ENCODE peak calls at places on chromosome 5, in nine cellular contexts. L is CD8-positive, alpha-beta T cell; N is IMR-90; E is prostate gland; J is astrocyte; V is SJSA1; K is CD8-positive, alpha-beta memory T cell; T is A673; Y is transverse colon. Q is an unnamed sample.

GRCh38 chr5:173707392-173707791 is 90.9 kb upstream of the BOD1 start:
- DNase-seq in N (peak; percentile 44), K (no peak), T (no peak), L (no peak), Y (no peak), J (peak; percentile 56), V (no peak), E (peak; percentile 10), Q (no peak)

GRCh38 chr5:5933651-5934050 is 444.7 kb downstream of the MED10 start:
- DNase-seq in L (no peak), V (no peak), N (no peak), Y (no peak), E (no peak), J (no peak), T (no peak), K (no peak), Q (no peak)

GRCh38 chr5:148976569-148977321 is 86.1 kb downstream of the SH3TC2 start:
- DNase-seq in E (peak; percentile 35), V (peak; percentile 89), J (peak; percentile 51), T (no peak), L (no peak), K (no peak), N (peak; percentile 48), Y (no peak), Q (no peak)

GRCh38 chr5:77658662-77659061 is 20.1 kb upstream of the OTP start:
- DNase-seq in J (no peak), N (no peak), E (no peak), V (no peak), Y (no peak), T (no peak), L (no peak), K (no peak), Q (no peak)

GRCh38 chr5:137105351-137105750 is 393.8 kb downstream of the SPOCK1 start:
- DNase-seq in Y (no peak), E (no peak), N (no peak), T (no peak), V (no peak), K (no peak), L (no peak), J (no peak), Q (no peak)

GRCh38 chr5:110268283-110268682 is 458.2 kb downstream of the TMEM232 start:
- DNase-seq in J (no peak), V (no peak), N (no peak), L (no peak), K (no peak), Y (no peak), E (no peak), T (no peak), Q (no peak)

GRCh38 chr5:134738963-134739661 is 764 bp downstream of the CAMLG start:
- DNase-seq in Y (peak; percentile 18), L (peak; percentile 15), N (peak; percentile 49), J (peak; percentile 44), K (no peak), V (peak; percentile 59), T (peak; percentile 56), E (peak; percentile 10), Q (no peak)

GRCh38 chr5:119435436-119436132 is 16.7 kb upstream of the HSD17B4 start:
- DNase-seq in T (peak; percentile 72), Y (peak; percentile 74), V (peak; percentile 42), K (peak; percentile 52), E (no peak), J (peak; percentile 13), N (peak; percentile 52), L (peak; percentile 73), Q (peak; percentile 15)

GRCh38 chr5:138844812-138845513 is 30.2 kb downstream of the LRRTM2 start:
- DNase-seq in L (no peak), J (peak; percentile 94), T (peak; percentile 43), E (peak; percentile 58), N (peak; percentile 88), V (peak; percentile 54), K (no peak), Y (no peak), Q (no peak)

GRCh38 chr5:172045315-172045632 is 38.8 kb upstream of the FBXW11 start:
- DNase-seq in K (no peak), V (no peak), T (no peak), E (no peak), J (no peak), Y (no peak), L (no peak), N (no peak), Q (no peak)

GRCh38 chr5:38467353-38468040 is 88.9 kb downstream of the LIFR start:
- DNase-seq in V (peak; percentile 40), E (no peak), T (no peak), K (no peak), J (peak; percentile 43), L (no peak), N (peak; percentile 56), Y (no peak), Q (no peak)

GRCh38 chr5:31470608-31471007 is 61.3 kb downstream of the DROSHA start:
- DNase-seq in K (no peak), L (no peak), E (no peak), Y (peak; percentile 10), V (no peak), N (peak; percentile 54), J (peak; percentile 56), T (peak; percentile 57), Q (peak; percentile 1)

GRCh38 chr5:105230516-105230915 is 1667.9 kb upstream of the NUDT12 start:
- DNase-seq in L (no peak), J (no peak), Y (no peak), V (no peak), N (no peak), K (no peak), T (no peak), E (no peak), Q (no peak)

GRCh38 chr5:157447246-157447645 is 12.8 kb upstream of the NIPAL4 start:
- DNase-seq in K (no peak), E (peak; percentile 52), Y (peak; percentile 76), J (no peak), V (no peak), T (no peak), N (no peak), L (no peak), Q (no peak)

DNA sequence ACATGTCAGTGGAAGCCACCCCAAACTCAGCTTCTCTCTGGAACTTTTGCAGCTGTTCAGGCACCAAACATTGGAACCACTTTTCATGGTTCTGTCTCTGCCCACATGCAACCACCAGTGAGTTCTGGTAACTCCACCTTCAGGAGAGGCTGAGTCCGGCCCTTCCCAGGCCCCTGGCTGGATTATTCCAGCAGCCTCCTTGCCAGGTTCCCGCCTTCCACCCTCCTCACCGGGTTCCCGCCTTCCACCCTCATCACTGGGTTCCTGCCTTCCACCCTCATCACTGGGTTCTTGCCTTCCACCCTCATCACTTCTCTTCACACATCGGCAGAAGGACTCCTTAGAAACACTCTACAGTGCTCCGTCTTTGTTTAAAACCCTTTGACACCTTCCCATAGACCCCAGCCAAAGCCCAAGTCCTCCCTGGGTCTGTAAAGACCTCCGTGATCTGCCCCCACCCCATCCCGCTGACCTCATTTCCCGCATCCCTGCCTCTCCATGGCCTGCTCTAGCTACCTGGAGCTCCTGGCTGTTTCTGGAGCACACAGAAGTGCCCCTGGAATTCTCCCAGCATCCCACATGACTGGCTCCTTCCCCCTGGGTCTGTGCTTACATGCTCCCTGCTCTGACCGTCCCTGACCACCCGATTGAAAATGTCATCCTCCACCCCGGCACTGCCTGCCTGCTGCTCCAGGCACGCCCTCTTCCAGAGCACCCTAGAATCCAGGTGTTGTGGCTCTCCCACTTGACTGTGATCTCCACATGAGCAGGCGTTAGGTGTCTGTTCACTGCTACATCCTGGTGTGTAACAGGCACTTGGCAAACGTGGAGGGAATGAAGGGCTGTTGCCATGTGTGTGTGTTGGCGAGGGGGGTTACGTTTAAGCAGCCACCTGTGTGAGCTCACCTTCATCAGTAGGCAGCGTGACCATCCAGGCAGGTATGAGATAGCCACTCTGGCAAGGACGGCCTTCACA is 17.7 kb downstream of the ROPN1L start:
- DNase-seq in V (no peak), J (no peak), L (no peak), Y (no peak), E (no peak), N (no peak), T (no peak), K (no peak), Q (no peak)
- H3K4me1 ChIP-seq in V (peaks cover 35% of the 10 kb centered on the region), J (peaks cover 19% of the 10 kb centered on the region), L (no peaks in the 10 kb centered on the region), Y (no peaks in the 10 kb centered on the region), E (peaks cover 6% of the 10 kb centered on the region), N (peaks cover 25% of the 10 kb centered on the region), T (no peaks in the 10 kb centered on the region), K (no peaks in the 10 kb centered on the region), Q (peaks cover 35% of the 10 kb centered on the region)

DNA sequence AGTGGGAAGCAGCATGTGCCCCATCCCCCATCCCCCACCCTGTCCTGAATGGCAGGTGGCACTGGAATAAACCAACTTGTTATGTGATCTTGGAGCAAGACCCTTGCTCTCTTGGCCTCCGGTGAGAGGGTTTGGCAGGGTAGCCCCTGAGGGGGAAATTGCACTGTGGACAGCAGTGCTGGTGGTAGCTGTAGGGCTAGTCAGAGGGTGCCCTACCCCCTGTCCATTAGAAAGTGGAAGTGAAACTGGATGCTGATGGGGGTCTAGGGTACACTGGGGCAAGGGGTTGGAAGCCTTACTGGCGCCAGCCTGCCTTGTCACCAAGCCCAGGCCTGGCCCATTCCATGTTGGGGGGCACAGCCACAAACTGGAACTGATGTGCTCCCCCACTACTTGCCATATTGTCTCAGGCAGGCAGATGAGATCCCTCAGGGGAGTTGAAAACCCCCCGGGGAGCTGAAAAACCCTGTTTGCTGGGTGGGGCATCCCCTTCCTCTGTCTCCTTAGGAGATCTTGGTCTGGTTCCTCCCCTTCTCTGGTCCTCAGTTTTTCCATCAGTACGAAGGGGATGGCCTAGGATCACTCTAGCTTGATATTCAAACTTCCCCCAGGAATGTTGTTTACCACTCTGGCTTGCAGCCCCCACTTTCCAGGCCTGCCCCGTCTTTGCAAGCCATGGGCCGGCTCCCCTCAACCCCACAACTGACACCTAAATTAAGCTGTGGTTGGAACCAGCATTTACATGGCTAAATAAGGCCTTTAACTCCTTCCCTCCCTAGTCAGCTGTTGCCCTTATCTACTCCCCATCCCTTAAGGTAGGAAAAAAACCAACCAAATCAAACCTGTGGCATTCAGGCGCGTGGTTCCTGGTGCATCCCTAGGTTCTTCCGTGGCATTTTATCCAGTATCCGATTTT is 14.4 kb upstream of the SYNPO start:
- DNase-seq in T (no peak), E (no peak), K (no peak), L (no peak), J (no peak), V (no peak), N (no peak), Y (no peak), Q (no peak)
- H3K4me3 ChIP-seq in T (peak overlapping the region; percentile 62), E (peak overlapping the region; percentile 42), K (no peak overlapping the region), L (no peak overlapping the region), J (peak overlapping the region; percentile 33), V (no peak overlapping the region), N (peak overlapping the region; percentile 88), Y (peak overlapping the region; percentile 89), Q (peak overlapping the region; percentile 79)

GRCh38 chr5:177431317-177432142 is 5.1 kb downstream of the GRK6 start:
- DNase-seq in K (peak; percentile 63), N (no peak), V (no peak), T (no peak), J (no peak), L (peak; percentile 66), E (no peak), Y (peak; percentile 82), Q (no peak)
- H3K4me1 ChIP-seq in K (peaks cover 92% of the 10 kb centered on the region), N (peaks cover 10% of the 10 kb centered on the region), V (peaks cover 13% of the 10 kb centered on the region), T (peaks cover 9% of the 10 kb centered on the region), J (peaks cover 8% of the 10 kb centered on the region), L (peaks cover 91% of the 10 kb centered on the region), E (peaks cover 3% of the 10 kb centered on the region), Y (peaks cover 30% of the 10 kb centered on the region), Q (peaks cover 51% of the 10 kb centered on the region)

DNA sequence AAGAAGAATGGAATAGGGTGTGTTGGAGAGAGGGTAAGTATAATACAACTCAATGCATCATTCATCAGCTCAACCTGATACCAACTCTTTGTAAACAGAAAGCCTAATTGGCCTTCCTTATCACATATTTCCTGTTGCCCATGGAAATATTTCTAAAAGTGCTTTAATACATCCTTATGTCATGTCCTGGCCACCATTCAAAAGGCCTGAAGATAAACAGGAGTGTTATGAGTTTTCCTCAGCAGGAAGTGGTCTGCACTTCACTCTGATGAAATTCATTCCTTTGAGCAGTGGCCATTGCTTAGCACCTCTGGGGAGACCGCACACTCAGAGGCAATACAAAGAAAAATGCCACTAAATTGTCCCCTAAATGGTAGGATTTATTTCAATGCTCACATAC is 511.2 kb downstream of the SEMA5A start:
- DNase-seq in E (no peak), K (no peak), L (no peak), Y (no peak), N (peak; percentile 90), J (peak; percentile 88), T (no peak), V (peak; percentile 39), Q (no peak)
- H3K4me3 ChIP-seq in E (no peak overlapping the region), K (no peak overlapping the region), L (no peak overlapping the region), Y (no peak overlapping the region), N (no peak overlapping the region), J (no peak overlapping the region), T (no peak overlapping the region), V (no peak overlapping the region), Q (no peak overlapping the region)